ENCODE peak calls at places on chromosomes 3 and 15, in four cellular contexts. E is WERI-Rb-1, I is suprapubic skin, Y is heart right ventricle. H is an unnamed sample.

GRCh38 chr3:177982034-177982433 is 554.2 kb upstream of the KCNMB2 start:
- DNase-seq in E (no peak), I (no peak), Y (no peak), H (no peak)

GRCh38 chr15:75335313-75335704 is 554 bp upstream of the COMMD4 start:
- DNase-seq in E (no peak), I (no peak), Y (no peak), H (no peak)

GRCh38 chr15:100766225-100767001 is 113.2 kb upstream of the ALDH1A3 start:
- DNase-seq in E (peak; percentile 87), I (no peak), Y (no peak), H (peak; percentile 63)

GRCh38 chr3:136184703-136185102 is 11.4 kb downstream of the MSL2 start:
- DNase-seq in E (no peak), I (no peak), Y (no peak), H (no peak)

GRCh38 chr3:100591411-100591810 is 18.0 kb upstream of the ADGRG7 start:
- DNase-seq in E (no peak), I (no peak), Y (no peak), H (no peak)

GRCh38 chr3:188220988-188221818 is 67.2 kb downstream of the LPP start:
- DNase-seq in E (no peak), I (peak; percentile 88), Y (no peak), H (no peak)

GRCh38 chr3:178966299-178967183 is 105.1 kb downstream of the ZMAT3 start:
- DNase-seq in E (no peak), I (no peak), Y (no peak), H (no peak)

GRCh38 chr15:86231864-86232801 is 152.5 kb downstream of the AGBL1 start:
- DNase-seq in E (peak; percentile 28), I (no peak), Y (no peak), H (peak; percentile 84)

GRCh38 chr3:55474213-55474632 is 12.9 kb downstream of the WNT5A start:
- DNase-seq in E (no peak), I (no peak), Y (no peak), H (peak; percentile 75)

GRCh38 chr15:70378126-70379031 is 280.7 kb upstream of the TLE3 start:
- DNase-seq in E (no peak), I (peak; percentile 60), Y (no peak), H (peak; percentile 59)

GRCh38 chr3:126104742-126105605 is 21.1 kb upstream of the SLC41A3 start:
- DNase-seq in E (no peak), I (no peak), Y (no peak), H (peak; percentile 31)

GRCh38 chr3:11173828-11174465 is 19.7 kb downstream of the HRH1 start:
- DNase-seq in E (no peak), I (peak; percentile 13), Y (no peak), H (no peak)

GRCh38 chr3:61591300-61591699 is 29.9 kb downstream of the PTPRG start:
- DNase-seq in E (no peak), I (no peak), Y (no peak), H (no peak)

GRCh38 chr3:149114458-149114857 is 15.0 kb upstream of the HPS3 start:
- DNase-seq in E (no peak), I (no peak), Y (no peak), H (no peak)

GRCh38 chr3:73546961-73547360 is 77.8 kb downstream of the PDZRN3 start:
- DNase-seq in E (no peak), I (no peak), Y (no peak), H (no peak)

GRCh38 chr15:66653852-66654251 is 48.2 kb upstream of the SMAD6 start:
- DNase-seq in E (no peak), I (no peak), Y (no peak), H (no peak)

GRCh38 chr3:139108253-139108969 is 63.7 kb upstream of the PRR23C start:
- DNase-seq in E (no peak), I (peak; percentile 39), Y (no peak), H (no peak)

GRCh38 chr15:48965972-48966371 is 2.3 kb upstream of the SHC4 start:
- DNase-seq in E (peak; percentile 47), I (no peak), Y (no peak), H (no peak)

GRCh38 chr3:22779737-22780136 is 423.4 kb upstream of the UBE2E2 start:
- DNase-seq in E (no peak), I (no peak), Y (no peak), H (no peak)

GRCh38 chr3:48507256-48508061 is 3.5 kb upstream of the SHISA5 start:
- DNase-seq in E (peak; percentile 84), I (peak; percentile 58), Y (peak; percentile 39), H (peak; percentile 95)

GRCh38 chr3:34783881-34784280 is 855.4 kb upstream of the ARPP21 start:
- DNase-seq in E (no peak), I (no peak), Y (no peak), H (no peak)

GRCh38 chr3:184739594-184740505 is 28.0 kb upstream of the MAGEF1 start:
- DNase-seq in E (no peak), I (peak; percentile 4), Y (no peak), H (peak; percentile 3)

GRCh38 chr15:33188654-33189257 is 5.8 kb downstream of the FMN1 start:
- DNase-seq in E (peak; percentile 57), I (no peak), Y (no peak), H (no peak)

GRCh38 chr3:105513886-105514285 is 147.2 kb downstream of the ALCAM start:
- DNase-seq in E (no peak), I (no peak), Y (no peak), H (no peak)

GRCh38 chr15:99564221-99565030 is 1.4 kb upstream of the MEF2A start:
- DNase-seq in E (no peak), I (no peak), Y (no peak), H (peak; percentile 64)

GRCh38 chr15:63135804-63136203 is 14.1 kb downstream of the LACTB start:
- DNase-seq in E (no peak), I (no peak), Y (no peak), H (no peak)
- H3K27ac ChIP-seq in E (no peak overlapping the region), I (peak overlapping the region; percentile 63), Y (no peak overlapping the region), H (no peak overlapping the region)

GRCh38 chr15:65516997-65517865 is at the start of gene DPP8:
- DNase-seq in E (peak; percentile 96), I (peak; percentile 94), Y (peak; percentile 94), H (peak; percentile 99)

GRCh38 chr15:65512807-65513416 is 4.6 kb downstream of the DPP8 start:
- DNase-seq in E (no peak), I (no peak), Y (peak; percentile 34), H (no peak)

GRCh38 chr15:65517866-65518207 is 348 bp upstream of the DPP8 start:
- DNase-seq in E (no peak), I (no peak), Y (no peak), H (no peak)

GRCh38 chr15:65509321-65509720 is 8.2 kb downstream of the DPP8 start:
- DNase-seq in E (no peak), I (no peak), Y (no peak), H (no peak)

GRCh38 chr15:65512189-65512588 is 5.3 kb downstream of the DPP8 start:
- DNase-seq in E (no peak), I (no peak), Y (no peak), H (no peak)
- H3K27ac ChIP-seq in E (no peak overlapping the region), I (peak overlapping the region; percentile 41), Y (peak overlapping the region; percentile 55), H (no peak overlapping the region)

GRCh38 chr3:13111173-13111873 is 38.1 kb upstream of the IQSEC1 start:
- DNase-seq in E (peak; percentile 67), I (peak; percentile 27), Y (no peak), H (peak; percentile 52)
- H3K27ac ChIP-seq in E (peak overlapping the region; percentile 97), I (no peak overlapping the region), Y (no peak overlapping the region), H (no peak overlapping the region)

DNA sequence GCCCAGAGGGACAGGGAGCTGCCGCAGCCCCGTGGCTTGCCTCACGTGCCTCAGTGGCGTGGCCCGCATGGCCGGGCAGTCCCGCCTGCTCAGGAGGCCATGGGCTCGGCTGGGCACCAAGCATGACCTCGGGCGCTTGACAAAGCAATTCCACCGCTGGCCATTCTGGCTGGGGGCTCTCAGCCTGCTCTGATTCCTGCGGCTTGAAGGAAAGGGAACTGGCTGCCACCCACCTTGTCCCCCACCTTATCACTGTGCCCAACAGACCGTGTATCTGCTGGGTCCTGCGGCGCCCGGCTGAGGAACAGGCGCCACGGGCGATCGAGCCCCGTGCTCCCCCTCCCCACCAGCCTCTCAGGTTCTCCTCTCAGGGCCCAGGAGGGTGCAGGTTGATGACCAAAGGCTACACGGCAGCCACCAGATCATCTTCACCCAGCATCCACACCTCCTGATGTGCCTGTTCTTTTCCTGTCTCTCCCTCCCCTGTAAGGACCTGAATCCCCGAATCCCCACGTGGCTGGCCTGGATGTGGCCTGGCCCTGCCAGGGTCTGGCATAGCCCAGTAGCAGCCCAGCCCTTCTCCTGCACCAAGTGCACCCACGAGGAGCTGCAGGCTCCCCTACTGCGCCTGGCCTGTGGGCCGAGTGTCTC is 20.6 kb downstream of the CYFIP1 start:
- DNase-seq in E (no peak), I (peak; percentile 60), Y (no peak), H (no peak)
- H3K27ac ChIP-seq in E (no peak overlapping the region), I (no peak overlapping the region), Y (peak overlapping the region; percentile 40), H (no peak overlapping the region)

GRCh38 chr3:16808393-16809107 is 76.2 kb upstream of the PLCL2 start:
- DNase-seq in E (no peak), I (no peak), Y (no peak), H (no peak)

GRCh38 chr3:16807441-16807840 is 77.3 kb upstream of the PLCL2 start:
- DNase-seq in E (no peak), I (no peak), Y (no peak), H (no peak)

GRCh38 chr3:16809482-16809881 is 75.3 kb upstream of the PLCL2 start:
- DNase-seq in E (no peak), I (no peak), Y (no peak), H (no peak)

GRCh38 chr3:16810013-16810412 is 74.7 kb upstream of the PLCL2 start:
- DNase-seq in E (no peak), I (no peak), Y (no peak), H (no peak)

GRCh38 chr3:16807981-16808380 is 76.8 kb upstream of the PLCL2 start:
- DNase-seq in E (peak; percentile 67), I (no peak), Y (no peak), H (no peak)
- H3K27ac ChIP-seq in E (peak overlapping the region; percentile 50), I (peak overlapping the region; percentile 46), Y (no peak overlapping the region), H (no peak overlapping the region)